ENCODE peak calls at places on chromosome 11, in eight cellular contexts. H, U, L, T, G, E, S and D are unnamed samples.

GRCh38 chr11:67043572-67044329 is 12.9 kb upstream of the RHOD start:
- DNase-seq in H (no peak), U (no peak), L (peak; percentile 78), T (no peak), G (no peak), E (no peak), S (no peak), D (no peak)

GRCh38 chr11:36564376-36565032 is 3.3 kb upstream of the RAG1 start:
- DNase-seq in H (no peak), U (peak; percentile 58), L (peak; percentile 62), T (no peak), G (peak; percentile 31), E (peak; percentile 52), S (peak; percentile 5), D (peak; percentile 18)

GRCh38 chr11:2142762-2143202 is 3.6 kb upstream of the IGF2 start:
- DNase-seq in H (no peak), U (no peak), L (peak; percentile 42), T (no peak), G (no peak), E (no peak), S (no peak), D (no peak)

GRCh38 chr11:1874406-1875092 is 17.1 kb downstream of the PRR33 start:
- DNase-seq in H (peak; percentile 42), U (no peak), L (no peak), T (peak; percentile 34), G (peak; percentile 54), E (no peak), S (peak; percentile 0), D (no peak)

GRCh38 chr11:28384418-28384817 is 276.2 kb downstream of the METTL15 start:
- DNase-seq in H (no peak), U (no peak), L (peak; percentile 92), T (no peak), G (no peak), E (no peak), S (no peak), D (peak; percentile 79)

GRCh38 chr11:114359342-114359741 is 41.0 kb downstream of the C11orf71 start:
- DNase-seq in H (no peak), U (no peak), L (no peak), T (no peak), G (no peak), E (no peak), S (no peak), D (no peak)

GRCh38 chr11:2575611-2576051 is 124.2 kb downstream of the KCNQ1OT1 start:
- DNase-seq in H (no peak), U (no peak), L (no peak), T (peak; percentile 11), G (no peak), E (peak; percentile 6), S (no peak), D (no peak)

GRCh38 chr11:45926001-45926401 is 3.5 kb downstream of the LARGE2 start:
- DNase-seq in H (no peak), U (no peak), L (no peak), T (peak; percentile 9), G (no peak), E (peak; percentile 12), S (no peak), D (no peak)

GRCh38 chr11:46127150-46127638 is 5.9 kb upstream of the PHF21A start:
- DNase-seq in H (no peak), U (no peak), L (peak; percentile 74), T (no peak), G (no peak), E (no peak), S (peak; percentile 43), D (no peak)

GRCh38 chr11:66570117-66570825 is 1.9 kb upstream of the CTSF start:
- DNase-seq in H (no peak), U (no peak), L (no peak), T (no peak), G (no peak), E (no peak), S (no peak), D (no peak)

GRCh38 chr11:69609351-69609750 is 31.6 kb upstream of the CCND1 start:
- DNase-seq in H (no peak), U (no peak), L (peak; percentile 10), T (no peak), G (no peak), E (no peak), S (no peak), D (no peak)

GRCh38 chr11:47257518-47258316 is at the start of gene NR1H3:
- DNase-seq in H (peak; percentile 84), U (peak; percentile 79), L (peak; percentile 82), T (peak; percentile 86), G (peak; percentile 87), E (peak; percentile 87), S (no peak), D (no peak)

GRCh38 chr11:8296872-8297271 is 33.2 kb upstream of the LMO1 start:
- DNase-seq in H (no peak), U (no peak), L (peak; percentile 3), T (no peak), G (no peak), E (no peak), S (no peak), D (no peak)

GRCh38 chr11:121634889-121635288 is 182.1 kb upstream of the SORL1-AS1 start:
- DNase-seq in H (no peak), U (no peak), L (peak; percentile 97), T (no peak), G (no peak), E (no peak), S (no peak), D (peak; percentile 75)

GRCh38 chr11:62574363-62575057 is 819 bp upstream of the EEF1G start:
- DNase-seq in H (no peak), U (peak; percentile 40), L (no peak), T (peak; percentile 41), G (peak; percentile 58), E (peak; percentile 38), S (no peak), D (no peak)

GRCh38 chr11:67499808-67500793 is 5.1 kb downstream of the PITPNM1 start:
- DNase-seq in H (no peak), U (no peak), L (no peak), T (no peak), G (no peak), E (no peak), S (no peak), D (no peak)

GRCh38 chr11:114787126-114787525 is 108.8 kb downstream of the NXPE2 start:
- DNase-seq in H (no peak), U (no peak), L (no peak), T (no peak), G (no peak), E (no peak), S (no peak), D (no peak)

GRCh38 chr11:129702410-129703390 is 112.9 kb upstream of the TMEM45B start:
- DNase-seq in H (no peak), U (no peak), L (no peak), T (no peak), G (no peak), E (no peak), S (no peak), D (no peak)

GRCh38 chr11:45007011-45007410 is 56.3 kb upstream of the TP53I11 start:
- DNase-seq in H (no peak), U (no peak), L (no peak), T (no peak), G (no peak), E (no peak), S (no peak), D (no peak)

GRCh38 chr11:118318112-118319030 is 13.8 kb downstream of the CD3E start:
- DNase-seq in H (no peak), U (no peak), L (no peak), T (no peak), G (no peak), E (no peak), S (no peak), D (no peak)

GRCh38 chr11:21921151-21921550 is 271.7 kb upstream of the ANO5 start:
- DNase-seq in H (no peak), U (no peak), L (no peak), T (no peak), G (no peak), E (no peak), S (no peak), D (no peak)

GRCh38 chr11:122317337-122317736 is 201.3 kb upstream of the BLID start:
- DNase-seq in H (no peak), U (no peak), L (no peak), T (no peak), G (peak; percentile 22), E (no peak), S (no peak), D (no peak)

GRCh38 chr11:6613496-6613895 is 1.5 kb upstream of the TAF10 start:
- DNase-seq in H (no peak), U (no peak), L (no peak), T (no peak), G (no peak), E (no peak), S (no peak), D (no peak)

GRCh38 chr11:47991266-47991830 is 11.0 kb downstream of the PTPRJ start:
- DNase-seq in H (peak; percentile 28), U (peak; percentile 64), L (no peak), T (no peak), G (no peak), E (peak; percentile 87), S (no peak), D (no peak)

GRCh38 chr11:130369141-130369691 is 54.5 kb upstream of the ZBTB44 start:
- DNase-seq in H (peak; percentile 29), U (no peak), L (no peak), T (no peak), G (no peak), E (no peak), S (no peak), D (no peak)

GRCh38 chr11:119706887-119707286 is 22.1 kb downstream of the NECTIN1 start:
- DNase-seq in H (no peak), U (no peak), L (no peak), T (no peak), G (no peak), E (no peak), S (no peak), D (no peak)
- TF ChIP-seq CTCF in H (no peak), U (no peak), L (peak; percentile 36), T (no peak), G (no peak), E (peak; percentile 25), S (no peak), D (no peak)

GRCh38 chr11:75583710-75584658 is 21.9 kb downstream of the SERPINH1 start:
- DNase-seq in H (peak; percentile 75), U (peak; percentile 39), L (peak; percentile 72), T (peak; percentile 83), G (peak; percentile 84), E (peak; percentile 60), S (no peak), D (no peak)
- TF ChIP-seq CTCF in H (no peak), U (no peak), L (no peak), T (no peak), G (no peak), E (no peak), S (peak; percentile 12), D (no peak)

GRCh38 chr11:107689317-107690202 is 22.3 kb downstream of the SLN start:
- DNase-seq in H (peak; percentile 53), U (peak; percentile 82), L (peak; percentile 64), T (peak; percentile 42), G (peak; percentile 50), E (peak; percentile 77), S (peak; percentile 26), D (peak; percentile 20)
- TF ChIP-seq CTCF in H (peak; percentile 72), U (peak; percentile 76), L (peak; percentile 65), T (peak; percentile 71), G (peak; percentile 42), E (peak; percentile 80), S (peak; percentile 29), D (peak; percentile 66)

GRCh38 chr11:71563401-71563800 is 2.0 kb upstream of the KRTAP5-10 start:
- DNase-seq in H (no peak), U (no peak), L (peak; percentile 69), T (no peak), G (no peak), E (no peak), S (no peak), D (peak; percentile 7)
- TF ChIP-seq CTCF in H (peak; percentile 18), U (no peak), L (peak; percentile 40), T (peak; percentile 53), G (no peak), E (peak; percentile 40), S (no peak), D (peak; percentile 29)

GRCh38 chr11:64869571-64870175 is 8.7 kb downstream of the EHD1 start:
- DNase-seq in H (no peak), U (no peak), L (no peak), T (no peak), G (no peak), E (no peak), S (no peak), D (no peak)
- TF ChIP-seq CTCF in H (peak; percentile 33), U (no peak), L (peak; percentile 25), T (peak; percentile 54), G (peak; percentile 32), E (no peak), S (no peak), D (peak; percentile 38)